ENCODE peak calls at places on chromosomes 2 and 18, in six cellular contexts. C is K562, Q is HepG2, U is GM12878, T is SK-N-SH, Y is H1. Z is an unnamed sample.

GRCh38 chr2:53231908-53232307 is 535.7 kb upstream of the CHAC2 start:
- DNase-seq in Q (no peak), T (no peak), U (no peak), C (no peak), Y (no peak), Z (no peak)

GRCh38 chr2:200411831-200412230 is 98.0 kb downstream of the KCTD18 start:
- DNase-seq in Y (no peak), C (no peak), T (no peak), U (no peak), Q (peak), Z (no peak)

GRCh38 chr18:77223221-77223639 is 26.4 kb upstream of the GALR1 start:
- DNase-seq in Q (no peak), U (no peak), C (no peak), T (no peak), Y (no peak), Z (no peak)

GRCh38 chr18:22543764-22544163 is 126.0 kb upstream of the CTAGE1 start:
- DNase-seq in Q (no peak), T (no peak), C (no peak), U (no peak), Y (no peak), Z (no peak)

GRCh38 chr2:65602851-65603250 is 170.5 kb upstream of the SPRED2 start:
- DNase-seq in C (no peak), Y (no peak), U (no peak), Q (no peak), T (no peak), Z (no peak)

GRCh38 chr2:226792155-226792871 is 7.3 kb downstream of the IRS1 start:
- DNase-seq in T (peak), Q (no peak), C (no peak), Y (no peak), U (no peak), Z (no peak)

GRCh38 chr2:221415789-221416188 is 156.3 kb downstream of the EPHA4 start:
- DNase-seq in C (no peak), Q (no peak), U (no peak), T (no peak), Y (no peak), Z (no peak)

GRCh38 chr18:813405-814071 is 1.5 kb upstream of the YES1 start:
- DNase-seq in T (no peak), C (no peak), Q (no peak), Y (no peak), U (no peak), Z (no peak)

GRCh38 chr2:183088061-183088460 is 9.5 kb downstream of the DUSP19 start:
- DNase-seq in U (no peak), C (no peak), Q (no peak), T (no peak), Y (no peak), Z (no peak)

GRCh38 chr2:130756041-130756720 is 841 bp downstream of the AMER3 start:
- DNase-seq in Q (no peak), C (peak), T (peak), U (no peak), Y (peak), Z (no peak)

GRCh38 chr18:51513525-51513924 is 316.0 kb upstream of the MEX3C start:
- DNase-seq in Q (no peak), Y (no peak), U (no peak), T (no peak), C (no peak), Z (no peak)

GRCh38 chr2:241037498-241037897 is 39.1 kb downstream of the SNED1 start:
- DNase-seq in Q (no peak), U (no peak), T (no peak), C (no peak), Y (no peak), Z (no peak)

GRCh38 chr18:64110692-64111480 is 38.0 kb downstream of the LINC00305 start:
- DNase-seq in Q (no peak), Y (no peak), U (no peak), C (no peak), T (no peak), Z (peak)

GRCh38 chr2:229392214-229392613 is 121.1 kb upstream of the PID1 start:
- DNase-seq in Q (no peak), Y (no peak), C (no peak), U (no peak), T (no peak), Z (no peak)

GRCh38 chr18:13868501-13869271 is 44.7 kb downstream of the MC5R start:
- DNase-seq in Q (no peak), T (no peak), Y (no peak), C (no peak), U (no peak), Z (no peak)

GRCh38 chr2:189798312-189799029 is 14.2 kb downstream of the PMS1 start:
- DNase-seq in C (no peak), U (peak), Y (no peak), T (peak), Q (peak), Z (no peak)

GRCh38 chr2:231187736-231188505 is 10.5 kb upstream of the ARMC9 start:
- DNase-seq in Y (no peak), T (peak), Q (peak), C (no peak), U (no peak), Z (no peak)

GRCh38 chr2:19846030-19846429 is 55.8 kb downstream of the TTC32 start:
- DNase-seq in Q (no peak), U (no peak), Y (no peak), C (no peak), T (no peak), Z (no peak)

GRCh38 chr2:239664216-239664785 is 263.5 kb upstream of the HDAC4 start:
- DNase-seq in U (no peak), T (no peak), Y (no peak), Q (no peak), C (no peak), Z (no peak)

GRCh38 chr18:48663931-48664847 is 125.4 kb downstream of the CTIF start:
- DNase-seq in Q (peak), U (no peak), T (peak), C (peak), Y (peak), Z (peak)

GRCh38 chr2:27078267-27079194 is at the start of gene EMILIN1:
- DNase-seq in Y (no peak), Q (no peak), U (no peak), C (peak), T (peak), Z (no peak)
- TF ChIP-seq GABPA in Y (no peak), Q (no peak), U (no peak), C (no peak), T (peak), Z (no peak)

GRCh38 chr2:73269686-73270465 is 14.4 kb downstream of the FBXO41 start:
- DNase-seq in T (no peak), U (no peak), Q (no peak), C (no peak), Y (no peak), Z (no peak)
- H3K4me3 ChIP-seq in T (no peak), U (peak), Q (no peak), C (no peak), Y (peak), Z (no peak)

DNA sequence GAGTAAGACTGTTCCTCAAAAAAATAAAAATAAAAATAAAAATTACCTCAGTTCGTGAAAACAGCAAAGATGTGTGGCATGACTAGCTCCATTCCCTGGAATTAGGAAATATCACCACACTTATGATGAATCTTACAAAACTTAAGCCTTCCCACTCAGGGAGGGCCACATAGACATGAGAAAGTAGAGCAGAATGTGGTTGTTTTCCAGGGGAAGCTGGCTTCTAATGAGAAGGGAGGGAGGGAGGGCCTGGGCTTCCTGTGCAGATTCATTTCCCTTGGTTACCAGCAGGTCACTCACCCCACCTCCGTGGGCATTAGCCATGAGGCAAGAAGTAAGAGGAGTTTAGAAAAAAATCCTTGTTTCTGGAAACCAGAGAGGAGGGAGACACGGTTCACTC is 95.9 kb upstream of the RMDN2 start:
- DNase-seq in Q (no peak), Y (no peak), U (no peak), T (no peak), C (no peak), Z (peak)
- TF ChIP-seq GABPA in Q (no peak), Y (no peak), U (no peak), T (no peak), C (no peak), Z (no peak)

GRCh38 chr2:1477196-1478040 is 64.2 kb downstream of the TPO start:
- DNase-seq in Y (no peak), C (no peak), U (no peak), T (no peak), Q (no peak), Z (no peak)
- H3K4me3 ChIP-seq in Y (no peak), C (no peak), U (no peak), T (no peak), Q (no peak), Z (no peak)

GRCh38 chr2:222753251-222753824 is 81.9 kb downstream of the MOGAT1 start:
- DNase-seq in T (peak), Y (no peak), U (no peak), C (no peak), Q (no peak), Z (no peak)
- TF ChIP-seq GABPA in T (no peak), Y (no peak), U (no peak), C (no peak), Q (no peak), Z (no peak)

GRCh38 chr2:98348066-98348561 is 1.9 kb downstream of the CNGA3 start:
- DNase-seq in Q (no peak), C (no peak), T (peak), U (no peak), Y (no peak), Z (no peak)
- H3K4me3 ChIP-seq in Q (no peak), C (no peak), T (no peak), U (no peak), Y (peak), Z (no peak)